ENCODE peak calls at places on chromosomes 12 and 14, in five cellular contexts. L is A549, X is erythroblast, M is body of pancreas, F is Peyer's patch. V is an unnamed sample.

GRCh38 chr14:103066399-103066798 is 9.1 kb upstream of the CDC42BPB start:
- DNase-seq in F (no peak), M (no peak), X (no peak), L (no peak), V (no peak)

GRCh38 chr14:60175255-60175902 is 10.2 kb upstream of the DHRS7 start:
- DNase-seq in F (no peak), L (no peak), X (no peak), M (no peak), V (no peak)

GRCh38 chr12:90449611-90450010 is 505.4 kb downstream of the CCER1 start:
- DNase-seq in X (no peak), M (no peak), L (no peak), F (no peak), V (no peak)

GRCh38 chr12:5102261-5102789 is 58.6 kb downstream of the KCNA5 start:
- DNase-seq in M (no peak), X (no peak), F (no peak), L (no peak), V (no peak)

GRCh38 chr14:66234411-66234810 is 251.8 kb upstream of the CCDC196 start:
- DNase-seq in F (no peak), M (no peak), L (no peak), X (no peak), V (no peak)

GRCh38 chr12:33192226-33192625 is 247.4 kb downstream of the SYT10 start:
- DNase-seq in L (no peak), F (no peak), X (no peak), M (no peak), V (no peak)

GRCh38 chr12:24838531-24838950 is 110.4 kb downstream of the BCAT1 start:
- DNase-seq in M (peak; percentile 63), F (peak; percentile 52), X (no peak), L (no peak), V (no peak)

GRCh38 chr12:47741340-47741703 is 16.0 kb upstream of the ENDOU start:
- DNase-seq in L (no peak), M (peak; percentile 73), X (peak; percentile 14), F (peak; percentile 93), V (peak; percentile 72)

GRCh38 chr14:79091381-79091963 is 921.3 kb downstream of the NRXN3 start:
- DNase-seq in M (peak; percentile 32), F (no peak), L (no peak), X (no peak), V (no peak)

GRCh38 chr14:62468946-62469345 is 576.3 kb downstream of the KCNH5 start:
- DNase-seq in X (no peak), L (no peak), F (no peak), M (no peak), V (no peak)

GRCh38 chr12:64323476-64324225 is 66.9 kb downstream of the C12orf56 start:
- DNase-seq in X (no peak), M (no peak), F (no peak), L (no peak), V (no peak)

GRCh38 chr12:95335948-95336347 is 118.3 kb downstream of the VEZT start:
- DNase-seq in M (no peak), X (no peak), L (no peak), F (no peak), V (no peak)

GRCh38 chr14:61512508-61512907 is 182.8 kb upstream of the HIF1A start:
- DNase-seq in L (no peak), M (no peak), F (no peak), X (no peak), V (no peak)

GRCh38 chr12:74033531-74033930 is 504.1 kb upstream of the ATXN7L3B start:
- DNase-seq in F (no peak), L (no peak), M (no peak), X (no peak), V (no peak)

GRCh38 chr12:105385141-105385540 is 54.6 kb downstream of the C12orf75 start:
- DNase-seq in F (no peak), X (no peak), L (no peak), M (no peak), V (no peak)

GRCh38 chr12:93274937-93275336 is 102.8 kb upstream of the NUDT4 start:
- DNase-seq in X (no peak), L (no peak), M (no peak), F (no peak), V (no peak)

GRCh38 chr12:120869376-120869775 is 34.8 kb downstream of the SPPL3 start:
- DNase-seq in F (no peak), L (no peak), M (no peak), X (no peak), V (no peak)

GRCh38 chr12:53254816-53255545 is 13.1 kb upstream of the ESPL1 start:
- DNase-seq in M (no peak), X (no peak), F (no peak), L (no peak), V (no peak)

GRCh38 chr12:8639936-8640335 is 22.7 kb downstream of the MFAP5 start:
- DNase-seq in F (no peak), M (no peak), L (no peak), X (no peak), V (no peak)

GRCh38 chr12:87336814-87337336 is 692.3 kb downstream of the C12orf50 start:
- DNase-seq in F (no peak), M (no peak), L (no peak), X (no peak), V (no peak)

GRCh38 chr14:59529189-59529588 is 44.9 kb downstream of the JKAMP start:
- DNase-seq in M (no peak), X (no peak), F (peak; percentile 51), L (no peak), V (no peak)

GRCh38 chr12:10169094-10169493 is 2.8 kb downstream of the OLR1 start:
- DNase-seq in F (no peak), M (no peak), L (no peak), X (no peak), V (no peak)

GRCh38 chr12:69401940-69402339 is 42.4 kb downstream of the YEATS4 start:
- DNase-seq in X (no peak), M (no peak), F (no peak), L (no peak), V (no peak)

GRCh38 chr14:52248057-52248456 is 19.4 kb upstream of the PTGDR start:
- DNase-seq in F (no peak), X (no peak), M (no peak), L (no peak), V (no peak)

GRCh38 chr14:100532916-100533630 is 54.1 kb downstream of the BEGAIN start:
- DNase-seq in X (no peak), F (peak; percentile 46), M (peak; percentile 94), L (no peak), V (no peak)

GRCh38 chr14:30708157-30708556 is 86.0 kb downstream of the SCFD1 start:
- DNase-seq in F (no peak), L (no peak), M (no peak), X (no peak), V (no peak)

GRCh38 chr12:3020399-3020798 is 56.8 kb upstream of the TSPAN9 start:
- DNase-seq in F (no peak), L (no peak), M (no peak), X (no peak), V (no peak)

GRCh38 chr12:3022961-3023360 is 54.2 kb upstream of the TSPAN9 start:
- DNase-seq in L (no peak), M (no peak), F (no peak), X (no peak), V (no peak)

GRCh38 chr12:3020850-3021435 is 56.2 kb upstream of the TSPAN9 start:
- DNase-seq in M (no peak), L (no peak), F (no peak), X (no peak), V (no peak)

GRCh38 chr12:3019005-3019680 is 58.0 kb upstream of the TSPAN9 start:
- DNase-seq in F (no peak), L (no peak), M (no peak), X (no peak), V (no peak)

GRCh38 chr12:3022411-3022810 is 54.8 kb upstream of the TSPAN9 start:
- DNase-seq in M (no peak), X (no peak), F (no peak), L (no peak), V (no peak)
- TF ChIP-seq POLR2A in M (no peak), X (no peak), F (no peak), L (no peak), V (no peak)

DNA sequence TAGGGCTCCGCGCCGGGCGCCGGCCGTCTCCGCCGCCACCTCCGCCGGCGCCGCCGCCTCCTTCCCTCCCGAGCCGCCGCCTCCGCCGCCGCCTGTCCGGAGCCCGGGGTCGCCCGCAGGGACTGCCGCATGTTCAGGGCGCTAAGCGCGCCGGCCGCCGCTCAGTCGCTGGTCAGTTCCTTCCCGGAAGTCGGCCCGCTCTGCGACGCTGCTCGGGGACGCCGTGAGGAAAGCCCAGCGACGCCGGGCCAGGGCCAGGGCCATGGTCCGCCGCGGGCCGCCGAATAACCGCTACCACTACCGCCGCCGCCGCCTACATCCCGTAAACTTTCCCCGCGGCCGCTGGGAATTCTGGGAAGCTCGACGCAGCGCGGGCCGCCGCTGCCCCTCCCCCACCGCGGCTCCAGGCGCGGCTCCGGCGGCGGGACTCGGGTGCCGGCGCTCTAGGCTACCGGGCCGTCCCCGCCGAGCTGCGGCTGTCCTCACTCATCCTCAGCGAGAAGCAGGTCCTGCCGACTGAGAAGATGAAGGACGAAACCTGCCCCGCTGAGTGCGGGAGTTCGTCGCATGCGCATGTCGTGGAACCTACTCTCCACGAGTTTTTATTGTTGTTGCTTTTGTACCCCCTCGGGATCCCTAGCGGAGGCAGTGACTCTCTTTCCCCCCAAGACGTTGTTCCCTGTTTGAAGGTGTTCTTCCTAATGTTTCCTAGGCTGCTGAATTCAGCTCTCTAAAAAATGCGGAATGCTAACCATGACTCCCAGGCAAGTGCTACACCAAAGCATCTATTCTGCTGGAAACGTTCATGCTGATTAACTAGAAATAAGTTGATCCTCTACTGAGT is at the start of gene SAV1:
- DNase-seq in L (no peak), X (peak; percentile 83), M (peak; percentile 86), F (peak; percentile 88), V (no peak)
- TF ChIP-seq POLR2A in L (peak; percentile 92), X (peak; percentile 90), M (peak; percentile 96), F (peak; percentile 86), V (peak; percentile 68)

GRCh38 chr12:12916135-12916956 is 25.0 kb downstream of the GPRC5A start:
- DNase-seq in X (peak; percentile 79), F (peak; percentile 95), L (peak; percentile 66), M (peak; percentile 85), V (peak; percentile 49)
- TF ChIP-seq POLR2A in X (no peak), F (no peak), L (no peak), M (no peak), V (no peak)

DNA sequence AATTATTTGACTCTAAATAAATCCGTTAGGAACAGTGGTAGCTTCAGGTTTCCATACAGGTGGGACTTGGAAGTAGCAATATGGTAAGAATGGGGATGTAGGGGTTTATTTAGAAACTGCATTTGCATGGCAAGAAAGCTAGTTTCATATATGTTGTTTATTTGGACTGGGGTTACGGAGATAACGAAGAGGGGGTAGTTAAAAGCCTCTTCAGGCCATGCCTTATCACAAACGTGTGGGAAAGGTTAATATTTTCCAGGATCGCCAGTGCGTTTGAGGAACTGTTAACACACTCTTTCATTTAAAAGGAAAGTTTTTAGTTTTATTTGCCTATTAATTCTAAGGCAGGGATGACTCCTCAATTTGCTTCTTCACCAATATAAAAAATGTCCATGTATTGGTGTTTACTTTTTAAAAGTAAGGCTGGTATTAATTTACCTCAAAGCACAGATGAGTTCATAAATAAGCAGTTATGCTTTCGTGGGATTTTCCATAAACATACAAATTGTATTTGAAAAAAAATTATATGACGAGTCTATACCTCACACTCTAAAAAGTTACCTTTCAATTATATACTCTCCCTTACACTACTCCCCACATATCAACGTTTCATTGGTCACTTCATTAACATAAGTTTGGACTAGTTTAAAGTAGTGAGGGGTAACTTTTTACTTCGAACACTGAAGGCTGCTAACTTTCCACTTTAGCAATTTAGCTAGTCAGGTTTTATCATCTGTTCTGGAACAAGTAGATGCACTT is 813 bp downstream of the RAB2B start:
- DNase-seq in X (peak; percentile 31), F (no peak), L (no peak), M (no peak), V (no peak)
- TF ChIP-seq POLR2A in X (no peak), F (no peak), L (no peak), M (no peak), V (no peak)